ENCODE peak calls at places on chromosomes 4 and X, in nine cellular contexts. N is tibial nerve, T is spleen, V is adrenal gland, Z is breast epithelium, O is endothelial cell of umbilical vein, L is lower leg skin, D is ovary, A is testis. H is an unnamed sample.

GRCh38 chr4:168981460-168981859 is 28.6 kb downstream of the CBR4 start:
- DNase-seq in N (no peak), T (no peak), V (no peak), Z (no peak), O (peak), L (no peak), D (no peak), A (no peak), H (no peak)

GRCh38 chr4:76780781-76781697 is 116.9 kb downstream of the SOWAHB start:
- DNase-seq in N (no peak), T (no peak), V (no peak), Z (no peak), O (no peak), L (no peak), D (no peak), A (no peak), H (no peak)

GRCh38 chrX:119406739-119407138 is 7.6 kb downstream of the SLC25A43 start:
- DNase-seq in N (no peak), T (no peak), V (no peak), Z (no peak), O (no peak), L (no peak), D (no peak), A (no peak), H (peak)

GRCh38 chr4:101140228-101140627 is 207.1 kb downstream of the PPP3CA start:
- DNase-seq in N (no peak), T (no peak), V (no peak), Z (no peak), O (no peak), L (no peak), D (no peak), A (no peak), H (no peak)

GRCh38 chrX:114717921-114718320 is 134.0 kb downstream of the HTR2C start:
- DNase-seq in N (no peak), T (no peak), V (no peak), Z (no peak), O (no peak), L (no peak), D (no peak), A (no peak), H (no peak)

GRCh38 chr4:43512253-43512652 is 619.7 kb downstream of the GRXCR1 start:
- DNase-seq in N (no peak), T (no peak), V (no peak), Z (no peak), O (no peak), L (no peak), D (no peak), A (no peak), H (no peak)

GRCh38 chr4:184882276-184882675 is 56.5 kb upstream of the ACSL1 start:
- DNase-seq in N (no peak), T (no peak), V (no peak), Z (no peak), O (no peak), L (no peak), D (no peak), A (no peak), H (no peak)

GRCh38 chr4:70714061-70714468 is 7.7 kb upstream of the RUFY3 start:
- DNase-seq in N (no peak), T (no peak), V (peak), Z (no peak), O (no peak), L (no peak), D (no peak), A (no peak), H (peak)

GRCh38 chrX:14964500-14964899 is 91.3 kb downstream of the MOSPD2 start:
- DNase-seq in N (no peak), T (no peak), V (no peak), Z (no peak), O (peak), L (no peak), D (no peak), A (no peak), H (no peak)

GRCh38 chrX:148501121-148502066 is 977 bp downstream of the AFF2 start:
- DNase-seq in N (no peak), T (peak), V (no peak), Z (no peak), O (no peak), L (no peak), D (no peak), A (peak), H (peak)

GRCh38 chr4:3045500-3045850 is 28.9 kb downstream of the HTT-AS start:
- DNase-seq in N (no peak), T (peak), V (peak), Z (no peak), O (no peak), L (peak), D (no peak), A (no peak), H (peak)

GRCh38 chr4:165440415-165440882 is 61.6 kb downstream of the CPE start:
- DNase-seq in N (no peak), T (no peak), V (peak), Z (peak), O (peak), L (no peak), D (no peak), A (no peak), H (no peak)

GRCh38 chrX:19799319-19800182 is 87.8 kb downstream of the SH3KBP1 start:
- DNase-seq in N (no peak), T (no peak), V (no peak), Z (no peak), O (peak), L (no peak), D (no peak), A (peak), H (no peak)

GRCh38 chr4:90852232-90852631 is 725.0 kb downstream of the CCSER1 start:
- DNase-seq in N (no peak), T (no peak), V (no peak), Z (no peak), O (no peak), L (no peak), D (no peak), A (no peak), H (no peak)

GRCh38 chr4:37742149-37742548 is 56.0 kb upstream of the RELL1 start:
- DNase-seq in N (no peak), T (no peak), V (no peak), Z (no peak), O (no peak), L (no peak), D (no peak), A (no peak), H (no peak)

GRCh38 chr4:153348006-153348405 is 3.5 kb downstream of the MND1 start:
- DNase-seq in N (no peak), T (no peak), V (no peak), Z (no peak), O (no peak), L (no peak), D (no peak), A (no peak), H (peak)

GRCh38 chr4:148776944-148777343 is 334.7 kb upstream of the NR3C2 start:
- DNase-seq in N (no peak), T (no peak), V (no peak), Z (no peak), O (no peak), L (no peak), D (no peak), A (no peak), H (no peak)

GRCh38 chr4:14196141-14196540 is 568.6 kb upstream of the BOD1L1 start:
- DNase-seq in N (peak), T (no peak), V (peak), Z (no peak), O (peak), L (no peak), D (no peak), A (peak), H (no peak)

GRCh38 chr4:142598132-142598531 is 248.0 kb downstream of the INPP4B start:
- DNase-seq in N (no peak), T (no peak), V (no peak), Z (no peak), O (no peak), L (no peak), D (no peak), A (no peak), H (no peak)

GRCh38 chr4:6942238-6942800 is 32.7 kb downstream of the TBC1D14 start:
- DNase-seq in N (no peak), T (peak), V (peak), Z (no peak), O (peak), L (no peak), D (peak), A (no peak), H (peak)

GRCh38 chrX:151396827-151397740 is at the start of gene VMA21:
- DNase-seq in N (peak), T (peak), V (peak), Z (peak), O (peak), L (peak), D (peak), A (peak), H (peak)
- TF ChIP-seq POLR2A in N (peak), T (no peak), V (peak), Z (peak), O (no peak), L (no peak), D (peak), A (no peak), H (peak)

DNA sequence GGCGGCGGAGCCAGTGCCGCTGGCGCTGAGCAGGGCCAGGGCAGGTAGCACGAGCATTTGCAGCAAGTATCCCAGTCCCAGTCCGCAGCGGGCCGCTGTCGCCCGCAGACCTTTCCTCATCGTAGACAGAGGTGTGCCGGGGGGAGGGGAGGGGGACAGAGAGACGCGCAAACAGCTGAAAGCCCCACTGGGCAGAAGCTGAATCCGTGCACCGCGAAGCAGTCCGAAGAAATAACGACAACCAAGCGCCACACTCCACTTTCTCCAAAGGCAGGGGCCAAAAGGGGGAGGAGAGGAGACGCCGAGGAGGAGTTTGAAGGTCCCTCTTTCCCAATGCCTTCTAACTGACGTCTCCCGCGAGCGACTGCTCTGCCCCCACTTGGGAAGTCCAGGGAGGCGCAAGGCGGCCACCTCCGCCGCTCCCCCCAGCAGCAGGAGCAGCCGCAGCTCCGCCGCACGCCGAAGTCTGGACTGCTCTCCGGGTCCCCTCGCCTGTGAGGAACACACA is at the start of gene UNC5C:
- DNase-seq in N (peak), T (peak), V (peak), Z (peak), O (peak), L (peak), D (peak), A (peak), H (peak)
- TF ChIP-seq POLR2A in N (peak), T (no peak), V (peak), Z (peak), O (no peak), L (no peak), D (peak), A (peak), H (no peak)

DNA sequence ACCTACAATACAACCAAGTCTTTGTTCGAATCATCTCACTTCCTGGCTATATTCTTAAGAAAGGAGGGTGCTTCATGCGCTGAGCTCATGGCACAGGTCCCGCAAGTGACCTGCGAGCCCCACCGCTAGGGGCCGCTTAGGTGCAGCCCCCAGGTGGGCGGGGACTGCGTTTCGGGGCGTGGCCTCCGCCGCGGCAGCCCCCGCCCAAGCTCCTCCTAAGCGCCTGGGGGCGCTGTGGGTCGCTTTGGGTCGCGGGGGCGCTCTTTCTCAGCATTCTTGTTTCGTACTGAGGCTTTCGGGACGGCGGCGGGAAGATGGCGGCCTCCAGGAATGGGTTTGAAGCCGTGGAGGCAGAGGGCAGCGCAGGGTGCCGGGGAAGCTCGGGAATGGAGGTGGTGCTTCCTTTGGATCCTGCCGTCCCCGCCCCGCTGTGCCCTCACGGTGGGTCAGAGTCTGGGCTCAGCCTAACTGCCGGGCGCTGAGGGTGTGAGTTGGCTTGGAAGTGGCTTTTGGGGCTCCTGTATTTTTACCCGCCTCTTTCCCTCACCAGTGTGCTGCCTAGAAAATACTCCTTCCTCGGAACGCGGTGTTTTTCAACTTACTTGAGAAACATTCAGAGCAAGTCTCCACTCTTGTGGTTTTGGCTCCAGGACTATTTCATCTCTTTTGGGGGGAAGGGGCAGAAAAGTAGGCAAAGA is at the start of gene ZCCHC4:
- DNase-seq in N (peak), T (peak), V (peak), Z (peak), O (peak), L (peak), D (peak), A (peak), H (peak)
- TF ChIP-seq POLR2A in N (no peak), T (no peak), V (no peak), Z (no peak), O (peak), L (no peak), D (peak), A (no peak), H (peak)

GRCh38 chr4:138267835-138268234 is 25.7 kb upstream of the SLC7A11 start:
- DNase-seq in N (no peak), T (no peak), V (no peak), Z (no peak), O (no peak), L (no peak), D (no peak), A (no peak), H (peak)

GRCh38 chr4:138269175-138269574 is 27.0 kb upstream of the SLC7A11 start:
- DNase-seq in N (no peak), T (no peak), V (no peak), Z (no peak), O (peak), L (no peak), D (no peak), A (no peak), H (no peak)

GRCh38 chr4:138263438-138263837 is 21.3 kb upstream of the SLC7A11 start:
- DNase-seq in N (no peak), T (no peak), V (peak), Z (no peak), O (no peak), L (no peak), D (no peak), A (no peak), H (peak)

GRCh38 chr4:138262058-138262838 is 20.1 kb upstream of the SLC7A11 start:
- DNase-seq in N (no peak), T (no peak), V (no peak), Z (no peak), O (no peak), L (no peak), D (no peak), A (no peak), H (no peak)

GRCh38 chr4:138266948-138267347 is 24.8 kb upstream of the SLC7A11 start:
- DNase-seq in N (no peak), T (no peak), V (no peak), Z (no peak), O (no peak), L (no peak), D (no peak), A (no peak), H (no peak)
- TF ChIP-seq POLR2A in N (no peak), T (no peak), V (no peak), Z (no peak), O (no peak), L (no peak), D (no peak), A (no peak), H (no peak)

GRCh38 chr4:1713003-1713397 is 881 bp upstream of the SLBP start:
- DNase-seq in N (no peak), T (no peak), V (no peak), Z (no peak), O (no peak), L (no peak), D (no peak), A (no peak), H (no peak)
- TF ChIP-seq POLR2A in N (no peak), T (no peak), V (no peak), Z (no peak), O (no peak), L (no peak), D (no peak), A (no peak), H (peak)

GRCh38 chr4:21901281-21901680 is 47.3 kb downstream of the KCNIP4 start:
- DNase-seq in N (no peak), T (no peak), V (no peak), Z (no peak), O (no peak), L (no peak), D (no peak), A (no peak), H (no peak)
- TF ChIP-seq POLR2A in N (no peak), T (no peak), V (no peak), Z (no peak), O (no peak), L (no peak), D (no peak), A (no peak), H (no peak)

GRCh38 chrX:49184294-49185061 is 1.7 kb downstream of the PRICKLE3 start:
- DNase-seq in N (peak), T (peak), V (peak), Z (peak), O (peak), L (peak), D (peak), A (peak), H (peak)

GRCh38 chrX:49187028-49187394 is 838 bp upstream of the PRICKLE3 start:
- DNase-seq in N (no peak), T (peak), V (no peak), Z (no peak), O (no peak), L (no peak), D (no peak), A (no peak), H (no peak)

GRCh38 chrX:49187526-49187925 is 1.4 kb upstream of the PRICKLE3 start:
- DNase-seq in N (no peak), T (no peak), V (no peak), Z (no peak), O (no peak), L (no peak), D (no peak), A (no peak), H (no peak)

GRCh38 chrX:49185062-49185394 is 1.1 kb downstream of the PRICKLE3 start:
- DNase-seq in N (no peak), T (no peak), V (no peak), Z (no peak), O (no peak), L (no peak), D (no peak), A (no peak), H (no peak)

DNA sequence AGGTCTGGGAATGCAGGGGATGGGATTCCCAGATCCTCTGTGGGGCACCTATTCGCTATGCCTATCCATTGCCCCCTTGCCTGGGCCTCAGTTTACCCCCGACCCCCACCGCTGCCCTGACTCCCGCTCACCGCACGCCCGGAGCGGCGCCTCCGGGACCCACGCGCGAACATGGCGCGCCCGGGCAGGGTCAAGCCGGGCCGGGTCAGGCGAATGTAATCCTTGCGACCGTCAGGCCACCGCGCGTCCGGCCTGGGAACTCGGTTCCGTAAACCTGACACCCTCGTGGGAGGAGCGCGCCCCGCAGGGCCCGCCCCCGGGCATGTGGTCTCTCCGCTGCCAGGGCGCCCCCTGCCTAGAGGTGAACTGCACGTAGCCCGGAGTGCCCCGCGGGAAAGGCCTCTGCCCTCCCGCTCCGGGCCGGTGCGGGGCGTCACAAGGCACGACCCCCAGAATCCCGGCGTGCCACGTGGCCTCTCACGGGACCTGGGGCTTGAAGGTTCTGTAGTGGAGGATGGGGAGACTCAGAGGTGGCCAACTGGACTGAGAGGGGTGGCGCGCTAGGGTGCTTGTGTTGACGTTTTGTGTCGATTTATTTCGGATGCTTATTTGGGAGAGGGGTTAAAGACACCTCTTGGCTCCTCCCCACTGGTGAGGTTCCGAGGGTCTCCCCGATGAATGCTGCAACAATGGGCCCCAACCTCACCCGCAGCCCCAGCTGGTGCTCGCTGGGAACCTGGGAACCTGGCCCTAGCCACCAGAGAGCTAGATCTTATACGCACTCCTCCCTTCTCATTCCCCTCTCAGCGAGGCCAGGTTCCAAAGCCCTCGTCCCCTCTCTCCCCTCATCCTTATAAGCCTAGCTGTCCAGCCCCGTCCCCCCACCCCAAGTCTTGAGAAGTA is at the start of gene PRICKLE3:
- DNase-seq in N (peak), T (peak), V (peak), Z (peak), O (peak), L (peak), D (peak), A (peak), H (peak)
- TF ChIP-seq POLR2A in N (peak), T (no peak), V (no peak), Z (no peak), O (peak), L (no peak), D (peak), A (no peak), H (peak)

GRCh38 chrX:154349359-154349935 is 25.0 kb downstream of the FLNA start:
- DNase-seq in N (no peak), T (no peak), V (no peak), Z (no peak), O (no peak), L (no peak), D (peak), A (no peak), H (no peak)
- TF ChIP-seq POLR2A in N (no peak), T (no peak), V (no peak), Z (no peak), O (no peak), L (no peak), D (no peak), A (no peak), H (no peak)

GRCh38 chr4:1055721-1056590 is 44.5 kb downstream of the FGFRL1 start:
- DNase-seq in N (no peak), T (peak), V (peak), Z (peak), O (no peak), L (peak), D (peak), A (peak), H (peak)
- TF ChIP-seq POLR2A in N (no peak), T (no peak), V (no peak), Z (no peak), O (no peak), L (no peak), D (no peak), A (no peak), H (no peak)

H was measured in erythroblast.